ENCODE peak calls at places on chromosome 2, in four cellular contexts. Q is GM23248, J is astrocyte of the cerebellum, A is GF-D8. W is an unnamed sample.

GRCh38 chr2:221063568-221063967 is 508.5 kb downstream of the EPHA4 start:
- DNase-seq in Q (no peak), J (no peak), A (no peak), W (no peak)

GRCh38 chr2:226618875-226619605 is 180.6 kb downstream of the IRS1 start:
- DNase-seq in Q (peak; percentile 28), J (no peak), A (no peak), W (peak; percentile 13)

GRCh38 chr2:106057206-106057605 is 136.9 kb downstream of the UXS1 start:
- DNase-seq in Q (peak; percentile 12), J (no peak), A (no peak), W (no peak)

GRCh38 chr2:94997981-94998920 is 27.3 kb upstream of the MAL start:
- DNase-seq in Q (no peak), J (no peak), A (no peak), W (no peak)

GRCh38 chr2:213934560-213934959 is 476.3 kb upstream of the VWC2L start:
- DNase-seq in Q (peak; percentile 28), J (no peak), A (no peak), W (peak; percentile 3)

GRCh38 chr2:238290079-238290478 is 1.7 kb upstream of the PER2 start:
- DNase-seq in Q (no peak), J (no peak), A (no peak), W (no peak)

GRCh38 chr2:172394008-172394407 is 33.4 kb upstream of the ITGA6 start:
- DNase-seq in Q (no peak), J (no peak), A (peak; percentile 36), W (no peak)

GRCh38 chr2:17719562-17720371 is 33.8 kb downstream of the SMC6 start:
- DNase-seq in Q (peak; percentile 48), J (no peak), A (no peak), W (peak; percentile 3)

GRCh38 chr2:7626139-7626537 is 708.9 kb downstream of the RNF144A start:
- DNase-seq in Q (no peak), J (no peak), A (no peak), W (no peak)

GRCh38 chr2:181517685-181518301 is 60.6 kb downstream of the ITGA4 start:
- DNase-seq in Q (no peak), J (peak; percentile 3), A (no peak), W (no peak)

GRCh38 chr2:194486316-194486715 is 1170.7 kb upstream of the SLC39A10 start:
- DNase-seq in Q (no peak), J (no peak), A (no peak), W (no peak)

GRCh38 chr2:232419245-232420072 is 12.8 kb downstream of the ALPG start:
- DNase-seq in Q (no peak), J (no peak), A (no peak), W (no peak)

GRCh38 chr2:59236723-59237122 is 995.6 kb upstream of the FANCL start:
- DNase-seq in Q (peak; percentile 50), J (no peak), A (no peak), W (no peak)

GRCh38 chr2:204321910-204322765 is 223.1 kb upstream of the PARD3B start:
- DNase-seq in Q (peak; percentile 25), J (no peak), A (no peak), W (peak; percentile 61)

GRCh38 chr2:73931531-73932500 is 5.1 kb downstream of the DGUOK start:
- DNase-seq in Q (peak; percentile 64), J (no peak), A (no peak), W (peak; percentile 52)

GRCh38 chr2:64652231-64653173 is 1.2 kb downstream of the SERTAD2 start:
- DNase-seq in Q (peak; percentile 83), J (no peak), A (no peak), W (peak; percentile 48)

GRCh38 chr2:192026064-192026715 is 168.5 kb downstream of the TMEFF2 start:
- DNase-seq in Q (no peak), J (no peak), A (no peak), W (no peak)

GRCh38 chr2:234422242-234422641 is 74.6 kb downstream of the ARL4C start:
- DNase-seq in Q (peak; percentile 93), J (peak; percentile 50), A (no peak), W (peak; percentile 93)

GRCh38 chr2:193695367-193695766 is 1500.6 kb upstream of the TMEFF2 start:
- DNase-seq in Q (peak; percentile 53), J (peak; percentile 36), A (no peak), W (no peak)

GRCh38 chr2:88856409-88857135 is 165.1 kb downstream of the RPIA start:
- DNase-seq in Q (no peak), J (no peak), A (no peak), W (no peak)

GRCh38 chr2:24456610-24457556 is 34.2 kb upstream of the NCOA1 start:
- DNase-seq in Q (peak; percentile 92), J (peak; percentile 63), A (no peak), W (peak; percentile 82)

GRCh38 chr2:223488814-223489213 is 113.3 kb downstream of the SCG2 start:
- DNase-seq in Q (peak; percentile 61), J (no peak), A (peak; percentile 42), W (peak; percentile 72)

GRCh38 chr2:14632133-14632936 is at the start of gene LRATD1:
- DNase-seq in Q (peak; percentile 88), J (peak; percentile 60), A (no peak), W (peak; percentile 86)

GRCh38 chr2:197713271-197713670 is 8.1 kb downstream of the MARS2 start:
- DNase-seq in Q (no peak), J (no peak), A (no peak), W (no peak)

GRCh38 chr2:49858113-49858490 is 703.8 kb upstream of the FSHR start:
- DNase-seq in Q (no peak), J (no peak), A (no peak), W (no peak)

W was measured in EL.